ENCODE peak calls at places on chromosomes 7 and 10, in eight cellular contexts. One of them, this sample, is unnamed.
A peak's percentile ranks its signal among the peaks of the same experiment; 100 is the strongest.

GRCh38 chr10:43057831-43058340 is 19.0 kb upstream of the RET start:
- DNase-seq in tibial artery: no peak
- DNase-seq in IMR-90: no peak
- DNase-seq in PC-9: no peak
- DNase-seq in transverse colon: no peak
- DNase-seq in endodermal cell: no peak
- DNase-seq in suprapubic skin: no peak
- DNase-seq in effector memory CD4-positive, alpha-beta T cell: no peak
- DNase-seq in this sample: no peak

GRCh38 chr7:155299539-155300202 is 2.0 kb downstream of the INSIG1 start:
- DNase-seq in tibial artery: no peak
- DNase-seq in effector memory CD4-positive, alpha-beta T cell: peak; percentile 26
- DNase-seq in IMR-90: no peak
- DNase-seq in suprapubic skin: no peak
- DNase-seq in transverse colon: no peak
- DNase-seq in PC-9: no peak
- DNase-seq in endodermal cell: no peak
- DNase-seq in this sample: no peak

GRCh38 chr7:157979631-157980340 is 607.8 kb downstream of the PTPRN2 start:
- DNase-seq in effector memory CD4-positive, alpha-beta T cell: no peak
- DNase-seq in endodermal cell: peak; percentile 76
- DNase-seq in tibial artery: no peak
- DNase-seq in suprapubic skin: no peak
- DNase-seq in transverse colon: no peak
- DNase-seq in PC-9: no peak
- DNase-seq in IMR-90: no peak
- DNase-seq in this sample: no peak

GRCh38 chr10:98332623-98333269 is 64.8 kb upstream of the LOXL4 start:
- DNase-seq in PC-9: no peak
- DNase-seq in transverse colon: no peak
- DNase-seq in suprapubic skin: no peak
- DNase-seq in effector memory CD4-positive, alpha-beta T cell: no peak
- DNase-seq in endodermal cell: no peak
- DNase-seq in IMR-90: peak; percentile 54
- DNase-seq in tibial artery: no peak
- DNase-seq in this sample: no peak

GRCh38 chr7:31921047-31921446 is 149.2 kb downstream of the PDE1C start:
- DNase-seq in endodermal cell: no peak
- DNase-seq in PC-9: no peak
- DNase-seq in IMR-90: no peak
- DNase-seq in transverse colon: no peak
- DNase-seq in tibial artery: no peak
- DNase-seq in effector memory CD4-positive, alpha-beta T cell: no peak
- DNase-seq in suprapubic skin: no peak
- DNase-seq in this sample: no peak

GRCh38 chr10:124184208-124184820 is 90.9 kb upstream of the CHST15 start:
- DNase-seq in suprapubic skin: no peak
- DNase-seq in IMR-90: no peak
- DNase-seq in PC-9: no peak
- DNase-seq in endodermal cell: no peak
- DNase-seq in effector memory CD4-positive, alpha-beta T cell: no peak
- DNase-seq in transverse colon: no peak
- DNase-seq in tibial artery: no peak
- DNase-seq in this sample: no peak

GRCh38 chr7:47474937-47475879 is 106.7 kb downstream of the TNS3 start:
- DNase-seq in endodermal cell: peak; percentile 90
- DNase-seq in transverse colon: peak; percentile 93
- DNase-seq in tibial artery: peak; percentile 92
- DNase-seq in effector memory CD4-positive, alpha-beta T cell: no peak
- DNase-seq in suprapubic skin: peak; percentile 89
- DNase-seq in IMR-90: peak; percentile 96
- DNase-seq in PC-9: peak; percentile 99
- DNase-seq in this sample: peak; percentile 85

GRCh38 chr7:95780665-95781064 is 8.3 kb downstream of the DYNC1I1 start:
- DNase-seq in transverse colon: no peak
- DNase-seq in suprapubic skin: no peak
- DNase-seq in endodermal cell: no peak
- DNase-seq in IMR-90: no peak
- DNase-seq in tibial artery: no peak
- DNase-seq in effector memory CD4-positive, alpha-beta T cell: no peak
- DNase-seq in PC-9: no peak
- DNase-seq in this sample: no peak

GRCh38 chr7:102211590-102212550 is 74.8 kb upstream of the SH2B2 start:
- DNase-seq in IMR-90: no peak
- DNase-seq in effector memory CD4-positive, alpha-beta T cell: no peak
- DNase-seq in transverse colon: no peak
- DNase-seq in endodermal cell: no peak
- DNase-seq in suprapubic skin: no peak
- DNase-seq in PC-9: no peak
- DNase-seq in tibial artery: no peak
- DNase-seq in this sample: no peak

GRCh38 chr7:41999736-42000283 is 237.2 kb downstream of the GLI3 start:
- DNase-seq in IMR-90: peak; percentile 31
- DNase-seq in endodermal cell: no peak
- DNase-seq in suprapubic skin: no peak
- DNase-seq in effector memory CD4-positive, alpha-beta T cell: no peak
- DNase-seq in PC-9: no peak
- DNase-seq in tibial artery: no peak
- DNase-seq in transverse colon: no peak
- DNase-seq in this sample: no peak

GRCh38 chr10:47402681-47403301 is 18.7 kb upstream of the ZNF488 start:
- DNase-seq in tibial artery: peak; percentile 41
- DNase-seq in transverse colon: peak; percentile 26
- DNase-seq in endodermal cell: peak; percentile 93
- DNase-seq in suprapubic skin: no peak
- DNase-seq in IMR-90: peak; percentile 88
- DNase-seq in PC-9: peak; percentile 85
- DNase-seq in effector memory CD4-positive, alpha-beta T cell: no peak
- DNase-seq in this sample: no peak

GRCh38 chr7:53350241-53350640 is 314.8 kb downstream of the POM121L12 start:
- DNase-seq in endodermal cell: peak; percentile 93
- DNase-seq in transverse colon: peak; percentile 27
- DNase-seq in PC-9: peak; percentile 45
- DNase-seq in tibial artery: no peak
- DNase-seq in IMR-90: no peak
- DNase-seq in suprapubic skin: no peak
- DNase-seq in effector memory CD4-positive, alpha-beta T cell: no peak
- DNase-seq in this sample: no peak

GRCh38 chr10:116699783-116700150 is 42.6 kb downstream of the HSPA12A start:
- DNase-seq in suprapubic skin: no peak
- DNase-seq in IMR-90: no peak
- DNase-seq in tibial artery: no peak
- DNase-seq in PC-9: no peak
- DNase-seq in transverse colon: no peak
- DNase-seq in effector memory CD4-positive, alpha-beta T cell: no peak
- DNase-seq in endodermal cell: no peak
- DNase-seq in this sample: no peak

GRCh38 chr7:101271021-101271420 is 26.1 kb upstream of the FIS1 start:
- DNase-seq in endodermal cell: no peak
- DNase-seq in effector memory CD4-positive, alpha-beta T cell: no peak
- DNase-seq in suprapubic skin: no peak
- DNase-seq in transverse colon: no peak
- DNase-seq in tibial artery: no peak
- DNase-seq in IMR-90: no peak
- DNase-seq in PC-9: no peak
- DNase-seq in this sample: no peak

GRCh38 chr7:106176414-106177294 is 64.5 kb upstream of the SYPL1 start:
- DNase-seq in PC-9: peak; percentile 88
- DNase-seq in tibial artery: peak; percentile 88
- DNase-seq in suprapubic skin: peak; percentile 91
- DNase-seq in transverse colon: peak; percentile 85
- DNase-seq in IMR-90: peak; percentile 69
- DNase-seq in endodermal cell: peak; percentile 97
- DNase-seq in effector memory CD4-positive, alpha-beta T cell: peak; percentile 49
- DNase-seq in this sample: peak; percentile 38

GRCh38 chr7:131104611-131105293 is 222.9 kb upstream of the MKLN1 start:
- DNase-seq in transverse colon: no peak
- DNase-seq in PC-9: no peak
- DNase-seq in endodermal cell: no peak
- DNase-seq in IMR-90: peak; percentile 28
- DNase-seq in effector memory CD4-positive, alpha-beta T cell: no peak
- DNase-seq in suprapubic skin: no peak
- DNase-seq in tibial artery: no peak
- DNase-seq in this sample: no peak

GRCh38 chr7:45219801-45220200 is 62.2 kb downstream of the RAMP3 start:
- DNase-seq in transverse colon: no peak
- DNase-seq in effector memory CD4-positive, alpha-beta T cell: no peak
- DNase-seq in IMR-90: no peak
- DNase-seq in suprapubic skin: no peak
- DNase-seq in endodermal cell: peak; percentile 50
- DNase-seq in PC-9: no peak
- DNase-seq in tibial artery: no peak
- DNase-seq in this sample: no peak

GRCh38 chr7:29567174-29567573 is 3.5 kb downstream of the PRR15 start:
- DNase-seq in IMR-90: no peak
- DNase-seq in PC-9: no peak
- DNase-seq in endodermal cell: no peak
- DNase-seq in effector memory CD4-positive, alpha-beta T cell: no peak
- DNase-seq in suprapubic skin: no peak
- DNase-seq in transverse colon: no peak
- DNase-seq in tibial artery: no peak
- DNase-seq in this sample: no peak

GRCh38 chr7:152403726-152404125 is 32.1 kb downstream of the KMT2C start:
- DNase-seq in tibial artery: no peak
- DNase-seq in PC-9: no peak
- DNase-seq in suprapubic skin: no peak
- DNase-seq in effector memory CD4-positive, alpha-beta T cell: no peak
- DNase-seq in IMR-90: no peak
- DNase-seq in transverse colon: no peak
- DNase-seq in endodermal cell: no peak
- DNase-seq in this sample: no peak

GRCh38 chr7:63104666-63105065 is 894.0 kb upstream of the ZNF722 start:
- DNase-seq in IMR-90: no peak
- DNase-seq in endodermal cell: no peak
- DNase-seq in effector memory CD4-positive, alpha-beta T cell: no peak
- DNase-seq in tibial artery: no peak
- DNase-seq in transverse colon: no peak
- DNase-seq in PC-9: no peak
- DNase-seq in suprapubic skin: no peak
- DNase-seq in this sample: no peak
- H3K9me3 ChIP-seq in IMR-90: peaks cover 37% of the 10 kb centered on the region
- H3K9me3 ChIP-seq in endodermal cell: peaks cover 88% of the 10 kb centered on the region
- H3K9me3 ChIP-seq in effector memory CD4-positive, alpha-beta T cell: no peaks in the 10 kb centered on the region
- H3K9me3 ChIP-seq in tibial artery: peaks cover 13% of the 10 kb centered on the region
- H3K9me3 ChIP-seq in transverse colon: no peaks in the 10 kb centered on the region
- H3K9me3 ChIP-seq in PC-9: no peaks in the 10 kb centered on the region
- H3K9me3 ChIP-seq in suprapubic skin: peaks cover 38% of the 10 kb centered on the region
- H3K9me3 ChIP-seq in this sample: no peaks in the 10 kb centered on the region

GRCh38 chr10:79187545-79187940 is 118.8 kb downstream of the ZMIZ1 start:
- DNase-seq in suprapubic skin: no peak
- DNase-seq in effector memory CD4-positive, alpha-beta T cell: no peak
- DNase-seq in IMR-90: no peak
- DNase-seq in PC-9: no peak
- DNase-seq in transverse colon: no peak
- DNase-seq in endodermal cell: no peak
- DNase-seq in tibial artery: no peak
- DNase-seq in this sample: no peak

GRCh38 chr10:79185796-79186374 is 117.1 kb downstream of the ZMIZ1 start:
- DNase-seq in effector memory CD4-positive, alpha-beta T cell: no peak
- DNase-seq in IMR-90: no peak
- DNase-seq in suprapubic skin: no peak
- DNase-seq in transverse colon: no peak
- DNase-seq in PC-9: no peak
- DNase-seq in endodermal cell: no peak
- DNase-seq in tibial artery: no peak
- DNase-seq in this sample: no peak

GRCh38 chr10:79185067-79185774 is 116.5 kb downstream of the ZMIZ1 start:
- DNase-seq in IMR-90: peak; percentile 41
- DNase-seq in endodermal cell: no peak
- DNase-seq in PC-9: no peak
- DNase-seq in tibial artery: no peak
- DNase-seq in suprapubic skin: no peak
- DNase-seq in effector memory CD4-positive, alpha-beta T cell: no peak
- DNase-seq in transverse colon: no peak
- DNase-seq in this sample: no peak

GRCh38 chr10:79188154-79188763 is 119.5 kb downstream of the ZMIZ1 start:
- DNase-seq in transverse colon: peak; percentile 41
- DNase-seq in endodermal cell: no peak
- DNase-seq in PC-9: peak; percentile 51
- DNase-seq in tibial artery: no peak
- DNase-seq in suprapubic skin: no peak
- DNase-seq in IMR-90: no peak
- DNase-seq in effector memory CD4-positive, alpha-beta T cell: no peak
- DNase-seq in this sample: no peak

DNA sequence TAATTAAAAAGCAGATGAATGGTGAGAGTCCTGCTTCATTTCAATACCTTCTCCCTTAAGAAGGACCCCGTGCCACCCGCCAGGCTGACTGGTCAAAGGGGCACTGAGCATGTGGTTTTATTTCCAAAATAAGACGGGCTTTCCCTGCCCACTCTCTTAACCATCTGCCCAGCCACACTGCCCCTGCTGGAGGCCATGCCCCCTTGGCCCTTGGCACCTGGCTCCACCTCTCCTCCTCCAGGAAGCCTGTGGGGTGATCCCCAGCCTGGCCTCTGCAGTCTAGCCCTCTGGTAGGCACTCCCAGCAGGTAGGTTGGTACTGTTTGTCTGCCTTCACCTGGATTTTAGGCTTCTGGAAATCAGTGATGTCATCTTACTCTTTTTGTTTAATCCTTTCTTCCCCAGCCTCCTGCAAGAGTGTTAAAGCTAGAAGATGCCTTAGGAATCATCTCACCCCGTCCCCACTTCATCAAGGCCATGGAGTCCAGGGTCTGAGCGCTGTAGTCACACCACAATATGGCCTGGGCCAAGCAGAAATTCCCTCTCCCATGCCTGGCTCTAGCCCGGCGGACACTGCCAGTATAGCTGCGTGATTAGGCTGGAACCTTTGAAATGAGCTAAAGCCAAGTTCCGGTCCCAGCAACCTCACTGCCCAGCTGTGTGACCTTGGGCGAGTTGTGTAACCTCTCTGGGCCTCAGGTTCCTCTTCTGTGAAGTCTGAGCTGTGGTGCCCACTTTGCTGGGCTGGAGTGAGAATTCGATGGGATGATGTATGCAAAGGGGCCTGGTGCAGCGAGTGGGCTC is 118.2 kb downstream of the ZMIZ1 start:
- DNase-seq in transverse colon: no peak
- DNase-seq in IMR-90: no peak
- DNase-seq in suprapubic skin: no peak
- DNase-seq in endodermal cell: no peak
- DNase-seq in effector memory CD4-positive, alpha-beta T cell: no peak
- DNase-seq in tibial artery: no peak
- DNase-seq in PC-9: no peak
- DNase-seq in this sample: no peak
- H3K4me1 ChIP-seq in transverse colon: peaks cover 53% of the 10 kb centered on the region
- H3K4me1 ChIP-seq in IMR-90: peaks cover 54% of the 10 kb centered on the region
- H3K4me1 ChIP-seq in suprapubic skin: peaks cover 96% of the 10 kb centered on the region
- H3K4me1 ChIP-seq in endodermal cell: peaks cover 8% of the 10 kb centered on the region
- H3K4me1 ChIP-seq in effector memory CD4-positive, alpha-beta T cell: no peaks in the 10 kb centered on the region
- H3K4me1 ChIP-seq in tibial artery: peaks cover 45% of the 10 kb centered on the region
- H3K4me1 ChIP-seq in PC-9: peaks cover 60% of the 10 kb centered on the region
- H3K4me1 ChIP-seq in this sample: peaks cover 30% of the 10 kb centered on the region

GRCh38 chr7:74027683-74028320 is at the start of gene ELN:
- DNase-seq in effector memory CD4-positive, alpha-beta T cell: no peak
- DNase-seq in suprapubic skin: peak; percentile 88
- DNase-seq in tibial artery: peak; percentile 94
- DNase-seq in endodermal cell: peak; percentile 72
- DNase-seq in IMR-90: peak; percentile 43
- DNase-seq in transverse colon: peak; percentile 63
- DNase-seq in PC-9: no peak
- DNase-seq in this sample: peak; percentile 82
- H3K4me3 ChIP-seq in effector memory CD4-positive, alpha-beta T cell: no peak within 1 kb of the TSS
- H3K4me3 ChIP-seq in suprapubic skin: peak within 1 kb of the TSS; percentile 55
- H3K4me3 ChIP-seq in tibial artery: peak within 1 kb of the TSS; percentile 93
- H3K4me3 ChIP-seq in endodermal cell: no peak within 1 kb of the TSS
- H3K4me3 ChIP-seq in IMR-90: peak within 1 kb of the TSS; percentile 25
- H3K4me3 ChIP-seq in transverse colon: peak within 1 kb of the TSS; percentile 37
- H3K4me3 ChIP-seq in PC-9: no peak within 1 kb of the TSS
- H3K4me3 ChIP-seq in this sample: peak within 1 kb of the TSS; percentile 82

GRCh38 chr10:58556516-58556915 is 43.8 kb downstream of the BICC1 start:
- DNase-seq in endodermal cell: no peak
- DNase-seq in tibial artery: no peak
- DNase-seq in suprapubic skin: no peak
- DNase-seq in effector memory CD4-positive, alpha-beta T cell: no peak
- DNase-seq in PC-9: no peak
- DNase-seq in IMR-90: no peak
- DNase-seq in transverse colon: no peak
- DNase-seq in this sample: no peak
- H3K9me3 ChIP-seq in endodermal cell: peaks cover 15% of the 10 kb centered on the region
- H3K9me3 ChIP-seq in tibial artery: peaks cover 11% of the 10 kb centered on the region
- H3K9me3 ChIP-seq in suprapubic skin: peaks cover 11% of the 10 kb centered on the region
- H3K9me3 ChIP-seq in effector memory CD4-positive, alpha-beta T cell: no peaks in the 10 kb centered on the region
- H3K9me3 ChIP-seq in PC-9: peaks cover 4% of the 10 kb centered on the region
- H3K9me3 ChIP-seq in IMR-90: peaks cover 2% of the 10 kb centered on the region
- H3K9me3 ChIP-seq in transverse colon: peaks cover 10% of the 10 kb centered on the region
- H3K9me3 ChIP-seq in this sample: peaks cover 12% of the 10 kb centered on the region

This sample was measured in thoracic aorta.